ENCODE peak calls at places on chromosome 9, in eight cellular contexts. One of them, this sample, is unnamed.

GRCh38 chr9:100690438-100690837 is 112.6 kb downstream of the CAVIN4 start:
- DNase-seq in AG04450: no peak
- DNase-seq in upper lobe of right lung: no peak
- DNase-seq in cardiac fibroblast: no peak
- DNase-seq in choroid plexus epithelial cell: no peak
- DNase-seq in cardiac muscle cell: no peak
- DNase-seq in AG10803: no peak
- DNase-seq in suprapubic skin: no peak
- DNase-seq in this sample: no peak

GRCh38 chr9:138098908-138099791 is 221.6 kb downstream of the CACNA1B start:
- DNase-seq in choroid plexus epithelial cell: no peak
- DNase-seq in suprapubic skin: no peak
- DNase-seq in AG04450: no peak
- DNase-seq in AG10803: no peak
- DNase-seq in cardiac muscle cell: no peak
- DNase-seq in cardiac fibroblast: no peak
- DNase-seq in upper lobe of right lung: peak
- DNase-seq in this sample: no peak

GRCh38 chr9:28887188-28887884 is 1314.1 kb upstream of the C9orf72 start:
- DNase-seq in choroid plexus epithelial cell: no peak
- DNase-seq in cardiac muscle cell: no peak
- DNase-seq in suprapubic skin: no peak
- DNase-seq in AG10803: no peak
- DNase-seq in cardiac fibroblast: no peak
- DNase-seq in AG04450: no peak
- DNase-seq in upper lobe of right lung: no peak
- DNase-seq in this sample: no peak

GRCh38 chr9:38697901-38698300 is 22.0 kb downstream of the FAM240B start:
- DNase-seq in AG10803: no peak
- DNase-seq in cardiac fibroblast: no peak
- DNase-seq in AG04450: no peak
- DNase-seq in cardiac muscle cell: no peak
- DNase-seq in suprapubic skin: no peak
- DNase-seq in upper lobe of right lung: no peak
- DNase-seq in choroid plexus epithelial cell: no peak
- DNase-seq in this sample: no peak

GRCh38 chr9:79165006-79165405 is 406.8 kb upstream of the TLE4 start:
- DNase-seq in AG10803: peak
- DNase-seq in cardiac fibroblast: peak
- DNase-seq in AG04450: peak
- DNase-seq in suprapubic skin: no peak
- DNase-seq in cardiac muscle cell: peak
- DNase-seq in upper lobe of right lung: no peak
- DNase-seq in choroid plexus epithelial cell: peak
- DNase-seq in this sample: no peak

GRCh38 chr9:114989600-114990410 is 59.4 kb upstream of the TNFSF8 start:
- DNase-seq in AG04450: no peak
- DNase-seq in AG10803: no peak
- DNase-seq in cardiac fibroblast: no peak
- DNase-seq in suprapubic skin: no peak
- DNase-seq in upper lobe of right lung: no peak
- DNase-seq in choroid plexus epithelial cell: no peak
- DNase-seq in cardiac muscle cell: no peak
- DNase-seq in this sample: no peak

GRCh38 chr9:115234094-115234493 is 116.1 kb upstream of the TNC start:
- DNase-seq in AG10803: peak
- DNase-seq in upper lobe of right lung: no peak
- DNase-seq in cardiac fibroblast: peak
- DNase-seq in suprapubic skin: no peak
- DNase-seq in AG04450: peak
- DNase-seq in choroid plexus epithelial cell: peak
- DNase-seq in cardiac muscle cell: peak
- DNase-seq in this sample: peak

GRCh38 chr9:17521456-17521855 is 57.4 kb upstream of the SH3GL2 start:
- DNase-seq in cardiac fibroblast: no peak
- DNase-seq in AG10803: no peak
- DNase-seq in AG04450: no peak
- DNase-seq in suprapubic skin: no peak
- DNase-seq in cardiac muscle cell: no peak
- DNase-seq in upper lobe of right lung: no peak
- DNase-seq in choroid plexus epithelial cell: no peak
- DNase-seq in this sample: no peak

DNA sequence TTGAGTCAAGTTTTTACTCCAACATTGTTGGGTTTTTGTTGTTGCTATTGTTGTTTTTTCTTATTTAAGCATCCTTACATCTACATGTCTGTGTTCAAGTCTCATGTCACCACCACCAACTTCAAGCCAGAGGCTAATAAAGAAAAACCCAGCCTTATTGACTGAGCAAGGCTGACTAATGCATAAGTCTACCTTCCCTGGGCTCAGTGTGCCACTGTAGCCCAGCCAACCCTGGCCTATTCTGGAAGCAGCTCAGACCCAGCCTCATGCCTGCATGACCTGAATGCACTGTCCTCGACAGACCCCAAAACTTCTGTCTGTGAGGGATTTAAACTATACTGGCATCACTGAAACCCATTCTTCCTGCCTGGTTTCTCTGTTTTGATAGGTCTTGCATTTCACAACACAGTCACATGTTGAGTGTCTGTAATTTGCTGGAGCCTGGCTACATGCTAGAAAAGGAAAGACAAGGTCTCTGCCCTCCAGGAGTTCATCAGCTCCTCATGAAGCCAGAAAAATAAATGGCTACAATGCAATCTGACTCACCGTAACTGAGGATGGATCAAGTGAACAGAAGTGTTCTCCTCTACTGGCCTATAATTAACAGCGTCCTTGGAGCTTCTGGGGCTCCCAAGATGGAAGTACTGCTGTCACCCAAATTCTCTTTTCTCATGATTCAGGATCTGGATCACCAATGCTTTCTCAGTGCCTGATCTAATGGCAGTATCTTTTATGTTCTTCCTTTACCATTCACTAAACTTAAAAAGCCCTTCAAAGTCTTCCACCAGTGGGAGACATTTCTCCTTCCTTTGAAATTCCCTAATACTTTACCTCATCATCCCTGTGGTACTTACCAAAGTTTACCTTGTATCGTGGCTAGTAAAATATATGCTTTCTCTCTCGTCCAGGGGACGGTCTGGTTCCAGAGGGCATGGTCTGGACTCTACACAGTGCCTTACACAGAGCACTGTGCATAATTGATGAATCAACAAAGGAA is 103.9 kb upstream of the IFNE start:
- DNase-seq in AG04450: no peak
- DNase-seq in choroid plexus epithelial cell: peak
- DNase-seq in suprapubic skin: no peak
- DNase-seq in upper lobe of right lung: no peak
- DNase-seq in cardiac muscle cell: no peak
- DNase-seq in cardiac fibroblast: peak
- DNase-seq in AG10803: peak
- DNase-seq in this sample: peak
- TF ChIP-seq CTCF in AG04450: peak
- TF ChIP-seq CTCF in choroid plexus epithelial cell: peak
- TF ChIP-seq CTCF in suprapubic skin: no peak
- TF ChIP-seq CTCF in upper lobe of right lung: no peak
- TF ChIP-seq CTCF in cardiac muscle cell: peak
- TF ChIP-seq CTCF in cardiac fibroblast: peak
- TF ChIP-seq CTCF in AG10803: peak
- TF ChIP-seq CTCF in this sample: peak

GRCh38 chr9:132283863-132284262 is 70.9 kb downstream of the SETX start:
- DNase-seq in upper lobe of right lung: no peak
- DNase-seq in cardiac muscle cell: peak
- DNase-seq in suprapubic skin: no peak
- DNase-seq in choroid plexus epithelial cell: peak
- DNase-seq in AG10803: peak
- DNase-seq in cardiac fibroblast: peak
- DNase-seq in AG04450: no peak
- DNase-seq in this sample: peak

GRCh38 chr9:132283165-132283564 is 71.6 kb downstream of the SETX start:
- DNase-seq in cardiac muscle cell: no peak
- DNase-seq in choroid plexus epithelial cell: no peak
- DNase-seq in AG04450: no peak
- DNase-seq in suprapubic skin: no peak
- DNase-seq in cardiac fibroblast: no peak
- DNase-seq in AG10803: no peak
- DNase-seq in upper lobe of right lung: no peak
- DNase-seq in this sample: no peak

GRCh38 chr9:132288956-132289355 is 65.8 kb downstream of the SETX start:
- DNase-seq in AG10803: no peak
- DNase-seq in AG04450: no peak
- DNase-seq in cardiac fibroblast: peak
- DNase-seq in upper lobe of right lung: no peak
- DNase-seq in choroid plexus epithelial cell: peak
- DNase-seq in suprapubic skin: no peak
- DNase-seq in cardiac muscle cell: peak
- DNase-seq in this sample: no peak

GRCh38 chr9:132293145-132293721 is 61.6 kb downstream of the SETX start:
- DNase-seq in cardiac muscle cell: no peak
- DNase-seq in cardiac fibroblast: no peak
- DNase-seq in choroid plexus epithelial cell: no peak
- DNase-seq in AG10803: no peak
- DNase-seq in AG04450: no peak
- DNase-seq in upper lobe of right lung: no peak
- DNase-seq in suprapubic skin: no peak
- DNase-seq in this sample: no peak

GRCh38 chr9:132288371-132288770 is 66.4 kb downstream of the SETX start:
- DNase-seq in suprapubic skin: no peak
- DNase-seq in upper lobe of right lung: no peak
- DNase-seq in cardiac muscle cell: peak
- DNase-seq in AG04450: no peak
- DNase-seq in choroid plexus epithelial cell: peak
- DNase-seq in AG10803: peak
- DNase-seq in cardiac fibroblast: peak
- DNase-seq in this sample: peak
- H3K4me3 ChIP-seq in suprapubic skin: no peak
- H3K4me3 ChIP-seq in upper lobe of right lung: no peak
- H3K4me3 ChIP-seq in cardiac muscle cell: no peak
- H3K4me3 ChIP-seq in AG04450: no peak
- H3K4me3 ChIP-seq in choroid plexus epithelial cell: no peak
- H3K4me3 ChIP-seq in AG10803: no peak
- H3K4me3 ChIP-seq in cardiac fibroblast: no peak
- H3K4me3 ChIP-seq in this sample: no peak

GRCh38 chr9:130938184-130938651 is 829 bp downstream of the FIBCD1 start:
- DNase-seq in upper lobe of right lung: no peak
- DNase-seq in suprapubic skin: no peak
- DNase-seq in cardiac muscle cell: no peak
- DNase-seq in choroid plexus epithelial cell: no peak
- DNase-seq in AG04450: no peak
- DNase-seq in AG10803: no peak
- DNase-seq in cardiac fibroblast: no peak
- DNase-seq in this sample: no peak

GRCh38 chr9:130940023-130940549 is 1.0 kb upstream of the FIBCD1 start:
- DNase-seq in cardiac fibroblast: no peak
- DNase-seq in choroid plexus epithelial cell: no peak
- DNase-seq in cardiac muscle cell: no peak
- DNase-seq in AG10803: no peak
- DNase-seq in upper lobe of right lung: no peak
- DNase-seq in suprapubic skin: no peak
- DNase-seq in AG04450: no peak
- DNase-seq in this sample: no peak

GRCh38 chr9:130939405-130939941 is 426 bp upstream of the FIBCD1 start:
- DNase-seq in cardiac fibroblast: no peak
- DNase-seq in AG04450: no peak
- DNase-seq in suprapubic skin: no peak
- DNase-seq in cardiac muscle cell: no peak
- DNase-seq in choroid plexus epithelial cell: no peak
- DNase-seq in upper lobe of right lung: no peak
- DNase-seq in AG10803: no peak
- DNase-seq in this sample: no peak

GRCh38 chr9:130937146-130938076 is 1.6 kb downstream of the FIBCD1 start:
- DNase-seq in cardiac muscle cell: no peak
- DNase-seq in upper lobe of right lung: no peak
- DNase-seq in suprapubic skin: no peak
- DNase-seq in AG04450: no peak
- DNase-seq in AG10803: no peak
- DNase-seq in cardiac fibroblast: no peak
- DNase-seq in choroid plexus epithelial cell: no peak
- DNase-seq in this sample: no peak

DNA sequence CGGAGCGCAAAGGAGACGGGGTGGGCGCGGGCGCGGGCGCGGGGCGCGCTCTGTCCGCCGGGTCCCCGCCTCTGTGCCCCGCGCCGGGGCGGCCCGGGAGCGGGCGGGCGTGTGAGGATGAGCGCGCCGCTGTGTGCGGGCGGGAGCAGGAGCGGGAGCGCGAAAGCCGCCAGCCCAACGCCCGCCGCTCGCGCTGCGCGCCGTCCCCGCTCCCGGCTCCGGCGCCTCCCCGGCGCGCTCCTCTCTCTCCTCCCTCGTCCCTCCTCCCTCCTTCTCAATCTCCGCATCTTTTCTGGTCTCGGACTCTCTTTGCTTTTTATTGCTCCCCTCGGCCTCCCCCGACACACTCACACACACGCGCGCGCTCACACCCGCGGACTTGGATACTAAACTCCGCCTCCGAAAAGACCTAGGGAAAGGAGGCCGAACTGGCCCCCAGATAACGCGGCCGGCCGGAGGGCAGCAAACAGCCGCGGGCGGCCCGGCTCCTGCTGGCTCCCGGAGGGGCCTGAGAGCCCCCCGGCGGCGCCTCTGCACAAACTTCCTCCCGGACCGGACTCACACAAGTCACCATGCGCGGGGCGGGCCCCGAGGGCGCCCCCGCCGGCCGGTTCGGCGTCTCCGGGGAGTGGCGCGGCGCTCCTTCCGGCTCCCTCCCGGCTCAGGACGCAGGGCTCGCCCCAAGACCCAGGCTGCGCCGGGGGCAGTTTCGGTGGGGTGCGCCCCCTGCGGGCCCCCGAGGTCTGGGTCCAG is at the start of gene FIBCD1:
- DNase-seq in AG10803: peak
- DNase-seq in cardiac muscle cell: peak
- DNase-seq in suprapubic skin: no peak
- DNase-seq in AG04450: no peak
- DNase-seq in cardiac fibroblast: peak
- DNase-seq in choroid plexus epithelial cell: peak
- DNase-seq in upper lobe of right lung: no peak
- DNase-seq in this sample: peak
- TF ChIP-seq CTCF in AG10803: peak
- TF ChIP-seq CTCF in cardiac muscle cell: peak
- TF ChIP-seq CTCF in suprapubic skin: no peak
- TF ChIP-seq CTCF in AG04450: peak
- TF ChIP-seq CTCF in cardiac fibroblast: peak
- TF ChIP-seq CTCF in choroid plexus epithelial cell: no peak
- TF ChIP-seq CTCF in upper lobe of right lung: peak
- TF ChIP-seq CTCF in this sample: peak

GRCh38 chr9:76687861-76688374 is 76.3 kb upstream of the PCA3 start:
- DNase-seq in AG04450: no peak
- DNase-seq in upper lobe of right lung: no peak
- DNase-seq in AG10803: peak
- DNase-seq in choroid plexus epithelial cell: peak
- DNase-seq in cardiac fibroblast: peak
- DNase-seq in suprapubic skin: no peak
- DNase-seq in cardiac muscle cell: peak
- DNase-seq in this sample: peak

GRCh38 chr9:76688471-76689238 is 75.6 kb upstream of the PCA3 start:
- DNase-seq in AG10803: peak
- DNase-seq in AG04450: no peak
- DNase-seq in cardiac fibroblast: peak
- DNase-seq in cardiac muscle cell: peak
- DNase-seq in upper lobe of right lung: no peak
- DNase-seq in choroid plexus epithelial cell: peak
- DNase-seq in suprapubic skin: no peak
- DNase-seq in this sample: no peak

GRCh38 chr9:76692448-76693129 is 71.6 kb upstream of the PCA3 start:
- DNase-seq in AG04450: no peak
- DNase-seq in cardiac muscle cell: no peak
- DNase-seq in choroid plexus epithelial cell: no peak
- DNase-seq in cardiac fibroblast: no peak
- DNase-seq in suprapubic skin: no peak
- DNase-seq in AG10803: no peak
- DNase-seq in upper lobe of right lung: no peak
- DNase-seq in this sample: no peak

GRCh38 chr9:76690575-76691370 is 73.5 kb upstream of the PCA3 start:
- DNase-seq in AG04450: no peak
- DNase-seq in upper lobe of right lung: no peak
- DNase-seq in AG10803: peak
- DNase-seq in cardiac fibroblast: no peak
- DNase-seq in choroid plexus epithelial cell: peak
- DNase-seq in cardiac muscle cell: no peak
- DNase-seq in suprapubic skin: no peak
- DNase-seq in this sample: no peak

GRCh38 chr9:76691761-76692313 is 72.4 kb upstream of the PCA3 start:
- DNase-seq in upper lobe of right lung: no peak
- DNase-seq in cardiac muscle cell: peak
- DNase-seq in cardiac fibroblast: peak
- DNase-seq in choroid plexus epithelial cell: peak
- DNase-seq in suprapubic skin: no peak
- DNase-seq in AG04450: no peak
- DNase-seq in AG10803: no peak
- DNase-seq in this sample: peak
- H3K4me3 ChIP-seq in upper lobe of right lung: peak
- H3K4me3 ChIP-seq in cardiac muscle cell: peak
- H3K4me3 ChIP-seq in cardiac fibroblast: peak
- H3K4me3 ChIP-seq in choroid plexus epithelial cell: peak
- H3K4me3 ChIP-seq in suprapubic skin: peak
- H3K4me3 ChIP-seq in AG04450: peak
- H3K4me3 ChIP-seq in AG10803: peak
- H3K4me3 ChIP-seq in this sample: peak

This sample was measured in astrocyte of the spinal cord.